ENCODE peak calls at places on chromosomes 13 and 19, in five cellular contexts. U, J, V, F and W are unnamed samples.

GRCh38 chr13:112445411-112446271 is 69.5 kb downstream of the SPACA7 start:
- DNase-seq in U (no peak), J (peak), V (no peak), F (no peak), W (no peak)

GRCh38 chr19:958967-959685 is 25.0 kb upstream of the WDR18 start:
- DNase-seq in U (no peak), J (no peak), V (no peak), F (no peak), W (no peak)

GRCh38 chr19:19710506-19710905 is 22.4 kb downstream of the ZNF14 start:
- DNase-seq in U (no peak), J (no peak), V (no peak), F (no peak), W (no peak)

GRCh38 chr13:101767096-101767495 is 314.6 kb downstream of the ITGBL1 start:
- DNase-seq in U (no peak), J (no peak), V (no peak), F (no peak), W (no peak)

GRCh38 chr13:71374471-71375041 is 492.4 kb downstream of the DACH1 start:
- DNase-seq in U (no peak), J (no peak), V (no peak), F (no peak), W (no peak)

GRCh38 chr19:11335449-11336146 is 3.9 kb downstream of the RAB3D start:
- DNase-seq in U (no peak), J (no peak), V (no peak), F (no peak), W (no peak)

GRCh38 chr19:11264452-11265176 is 2.3 kb upstream of the DOCK6 start:
- DNase-seq in U (no peak), J (peak), V (no peak), F (no peak), W (no peak)

GRCh38 chr13:41633776-41634175 is 176.4 kb downstream of the RGCC start:
- DNase-seq in U (no peak), J (no peak), V (no peak), F (no peak), W (no peak)

GRCh38 chr13:49348748-49349147 is 95.1 kb downstream of the CAB39L start:
- DNase-seq in U (no peak), J (no peak), V (no peak), F (no peak), W (no peak)

GRCh38 chr13:87669379-87669978 is 1.7 kb upstream of the SLITRK5 start:
- DNase-seq in U (no peak), J (no peak), V (no peak), F (no peak), W (no peak)

GRCh38 chr13:40170982-40171381 is 495.5 kb downstream of the FOXO1 start:
- DNase-seq in U (no peak), J (no peak), V (no peak), F (no peak), W (no peak)